ENCODE peak calls at places on chromosomes 12 and 14, in nine cellular contexts. One of them, this sample, is unnamed.

GRCh38 chr12:124620606-124621295 is 53.3 kb upstream of the NCOR2 start:
- DNase-seq in transverse colon: no peak
- DNase-seq in gastrocnemius medialis: no peak
- DNase-seq in adrenal gland: peak; percentile 65
- DNase-seq in body of pancreas: no peak
- DNase-seq in HCT116: no peak
- DNase-seq in vagina: no peak
- DNase-seq in A549: no peak
- DNase-seq in uterus: no peak
- DNase-seq in this sample: no peak

GRCh38 chr14:96189288-96189711 is 15.3 kb upstream of the BDKRB2 start:
- DNase-seq in transverse colon: no peak
- DNase-seq in gastrocnemius medialis: no peak
- DNase-seq in adrenal gland: no peak
- DNase-seq in body of pancreas: no peak
- DNase-seq in HCT116: no peak
- DNase-seq in vagina: no peak
- DNase-seq in A549: no peak
- DNase-seq in uterus: no peak
- DNase-seq in this sample: no peak

GRCh38 chr14:68865542-68865941 is 72.7 kb upstream of the ZFP36L1 start:
- DNase-seq in transverse colon: no peak
- DNase-seq in gastrocnemius medialis: no peak
- DNase-seq in adrenal gland: no peak
- DNase-seq in body of pancreas: no peak
- DNase-seq in HCT116: no peak
- DNase-seq in vagina: no peak
- DNase-seq in A549: no peak
- DNase-seq in uterus: no peak
- DNase-seq in this sample: no peak

GRCh38 chr14:92546347-92547053 is 32.9 kb downstream of the RIN3 start:
- DNase-seq in transverse colon: no peak
- DNase-seq in gastrocnemius medialis: no peak
- DNase-seq in adrenal gland: no peak
- DNase-seq in body of pancreas: no peak
- DNase-seq in HCT116: no peak
- DNase-seq in vagina: no peak
- DNase-seq in A549: peak; percentile 44
- DNase-seq in uterus: no peak
- DNase-seq in this sample: no peak

GRCh38 chr12:75488553-75488952 is 8.0 kb downstream of the GLIPR1 start:
- DNase-seq in transverse colon: no peak
- DNase-seq in gastrocnemius medialis: no peak
- DNase-seq in adrenal gland: no peak
- DNase-seq in body of pancreas: no peak
- DNase-seq in HCT116: no peak
- DNase-seq in vagina: no peak
- DNase-seq in A549: peak; percentile 55
- DNase-seq in uterus: no peak
- DNase-seq in this sample: no peak

GRCh38 chr14:20177433-20177974 is 13.2 kb upstream of the OR11G2 start:
- DNase-seq in transverse colon: no peak
- DNase-seq in gastrocnemius medialis: no peak
- DNase-seq in adrenal gland: no peak
- DNase-seq in body of pancreas: no peak
- DNase-seq in HCT116: no peak
- DNase-seq in vagina: no peak
- DNase-seq in A549: no peak
- DNase-seq in uterus: no peak
- DNase-seq in this sample: no peak

GRCh38 chr12:103672401-103673119 is 85.5 kb downstream of the STAB2 start:
- DNase-seq in transverse colon: peak; percentile 27
- DNase-seq in gastrocnemius medialis: no peak
- DNase-seq in adrenal gland: no peak
- DNase-seq in body of pancreas: no peak
- DNase-seq in HCT116: no peak
- DNase-seq in vagina: no peak
- DNase-seq in A549: no peak
- DNase-seq in uterus: no peak
- DNase-seq in this sample: no peak

GRCh38 chr12:112018571-112019237 is 5.5 kb downstream of the ERP29 start:
- DNase-seq in transverse colon: no peak
- DNase-seq in gastrocnemius medialis: no peak
- DNase-seq in adrenal gland: no peak
- DNase-seq in body of pancreas: no peak
- DNase-seq in HCT116: no peak
- DNase-seq in vagina: no peak
- DNase-seq in A549: no peak
- DNase-seq in uterus: no peak
- DNase-seq in this sample: no peak

GRCh38 chr12:51383281-51383905 is 7.8 kb downstream of the GALNT6 start:
- DNase-seq in transverse colon: no peak
- DNase-seq in gastrocnemius medialis: no peak
- DNase-seq in adrenal gland: no peak
- DNase-seq in body of pancreas: no peak
- DNase-seq in HCT116: no peak
- DNase-seq in vagina: no peak
- DNase-seq in A549: no peak
- DNase-seq in uterus: no peak
- DNase-seq in this sample: no peak

GRCh38 chr12:27101290-27101689 is 18.9 kb upstream of the C12orf71 start:
- DNase-seq in transverse colon: no peak
- DNase-seq in gastrocnemius medialis: no peak
- DNase-seq in adrenal gland: no peak
- DNase-seq in body of pancreas: no peak
- DNase-seq in HCT116: no peak
- DNase-seq in vagina: no peak
- DNase-seq in A549: no peak
- DNase-seq in uterus: no peak
- DNase-seq in this sample: no peak

GRCh38 chr12:131121705-131122405 is 168.1 kb downstream of the ADGRD1 start:
- DNase-seq in transverse colon: no peak
- DNase-seq in gastrocnemius medialis: no peak
- DNase-seq in adrenal gland: no peak
- DNase-seq in body of pancreas: no peak
- DNase-seq in HCT116: no peak
- DNase-seq in vagina: no peak
- DNase-seq in A549: no peak
- DNase-seq in uterus: no peak
- DNase-seq in this sample: no peak

GRCh38 chr14:55102141-55102547 is 26.9 kb upstream of the LGALS3 start:
- DNase-seq in transverse colon: peak; percentile 77
- DNase-seq in gastrocnemius medialis: peak; percentile 82
- DNase-seq in adrenal gland: no peak
- DNase-seq in body of pancreas: peak; percentile 78
- DNase-seq in HCT116: no peak
- DNase-seq in vagina: no peak
- DNase-seq in A549: peak; percentile 62
- DNase-seq in uterus: peak; percentile 78
- DNase-seq in this sample: peak; percentile 79

GRCh38 chr14:55105991-55106390 is 23.1 kb upstream of the LGALS3 start:
- DNase-seq in transverse colon: no peak
- DNase-seq in gastrocnemius medialis: no peak
- DNase-seq in adrenal gland: no peak
- DNase-seq in body of pancreas: no peak
- DNase-seq in HCT116: no peak
- DNase-seq in vagina: no peak
- DNase-seq in A549: no peak
- DNase-seq in uterus: no peak
- DNase-seq in this sample: no peak

GRCh38 chr14:55101698-55102097 is 27.4 kb upstream of the LGALS3 start:
- DNase-seq in transverse colon: no peak
- DNase-seq in gastrocnemius medialis: no peak
- DNase-seq in adrenal gland: no peak
- DNase-seq in body of pancreas: no peak
- DNase-seq in HCT116: no peak
- DNase-seq in vagina: no peak
- DNase-seq in A549: no peak
- DNase-seq in uterus: no peak
- DNase-seq in this sample: no peak

GRCh38 chr14:55104051-55104954 is 24.7 kb upstream of the LGALS3 start:
- DNase-seq in transverse colon: no peak
- DNase-seq in gastrocnemius medialis: no peak
- DNase-seq in adrenal gland: no peak
- DNase-seq in body of pancreas: no peak
- DNase-seq in HCT116: no peak
- DNase-seq in vagina: no peak
- DNase-seq in A549: no peak
- DNase-seq in uterus: no peak
- DNase-seq in this sample: no peak

DNA sequence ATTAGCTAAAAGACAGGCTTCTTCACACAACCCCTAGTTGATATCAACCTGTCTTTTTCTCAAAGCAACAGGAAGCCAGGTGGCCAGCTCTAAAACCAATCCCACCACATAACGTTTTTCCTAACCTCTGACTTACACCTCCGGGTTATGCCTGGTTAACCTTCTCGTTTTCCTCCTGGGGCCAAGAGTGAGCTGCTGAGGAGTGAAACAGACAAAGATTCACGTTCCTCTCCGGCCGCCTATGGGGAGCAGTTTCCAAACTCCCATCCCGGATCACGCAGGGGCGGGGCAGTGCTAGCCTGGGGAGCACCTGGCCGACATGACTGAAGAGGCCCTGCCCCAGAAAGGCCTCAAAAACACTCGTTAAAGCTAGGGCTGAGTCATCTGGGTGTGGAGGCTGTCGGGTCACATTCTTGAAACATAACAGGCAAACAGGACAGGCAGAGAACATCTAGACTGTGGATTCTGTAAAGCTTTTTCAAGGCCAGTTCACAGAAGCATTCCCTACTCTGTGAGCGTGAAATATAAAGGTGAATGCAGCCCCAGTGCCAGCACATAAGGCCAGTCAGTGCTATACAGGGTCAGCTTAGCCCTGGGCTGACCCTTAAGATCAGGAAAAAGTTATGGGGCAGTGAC is 25.9 kb upstream of the LGALS3 start:
- DNase-seq in transverse colon: peak; percentile 91
- DNase-seq in gastrocnemius medialis: peak; percentile 83
- DNase-seq in adrenal gland: peak; percentile 56
- DNase-seq in body of pancreas: peak; percentile 61
- DNase-seq in HCT116: peak; percentile 97
- DNase-seq in vagina: no peak
- DNase-seq in A549: peak; percentile 92
- DNase-seq in uterus: peak; percentile 89
- DNase-seq in this sample: peak; percentile 38
- TF ChIP-seq POLR2A in transverse colon: peak; percentile 72
- TF ChIP-seq POLR2A in gastrocnemius medialis: peak; percentile 37
- TF ChIP-seq POLR2A in adrenal gland: peak; percentile 64
- TF ChIP-seq POLR2A in body of pancreas: peak; percentile 33
- TF ChIP-seq POLR2A in HCT116: no peak
- TF ChIP-seq POLR2A in vagina: no peak
- TF ChIP-seq POLR2A in A549: peak; percentile 19
- TF ChIP-seq POLR2A in uterus: peak; percentile 55
- TF ChIP-seq POLR2A in this sample: no peak

GRCh38 chr12:132488127-132489077 is 1.5 kb upstream of the FBRSL1 start:
- DNase-seq in transverse colon: peak; percentile 69
- DNase-seq in gastrocnemius medialis: no peak
- DNase-seq in adrenal gland: peak; percentile 38
- DNase-seq in body of pancreas: no peak
- DNase-seq in HCT116: no peak
- DNase-seq in vagina: no peak
- DNase-seq in A549: no peak
- DNase-seq in uterus: no peak
- DNase-seq in this sample: no peak
- H3K4me3 ChIP-seq in transverse colon: peak overlapping the region; percentile 78
- H3K4me3 ChIP-seq in gastrocnemius medialis: peak overlapping the region; percentile 63
- H3K4me3 ChIP-seq in adrenal gland: no peak overlapping the region
- H3K4me3 ChIP-seq in body of pancreas: no peak overlapping the region
- H3K4me3 ChIP-seq in HCT116: peak overlapping the region; percentile 57
- H3K4me3 ChIP-seq in vagina: peak overlapping the region; percentile 90
- H3K4me3 ChIP-seq in A549: peak overlapping the region; percentile 100
- H3K4me3 ChIP-seq in uterus: peak overlapping the region; percentile 92
- H3K4me3 ChIP-seq in this sample: peak overlapping the region; percentile 60

DNA sequence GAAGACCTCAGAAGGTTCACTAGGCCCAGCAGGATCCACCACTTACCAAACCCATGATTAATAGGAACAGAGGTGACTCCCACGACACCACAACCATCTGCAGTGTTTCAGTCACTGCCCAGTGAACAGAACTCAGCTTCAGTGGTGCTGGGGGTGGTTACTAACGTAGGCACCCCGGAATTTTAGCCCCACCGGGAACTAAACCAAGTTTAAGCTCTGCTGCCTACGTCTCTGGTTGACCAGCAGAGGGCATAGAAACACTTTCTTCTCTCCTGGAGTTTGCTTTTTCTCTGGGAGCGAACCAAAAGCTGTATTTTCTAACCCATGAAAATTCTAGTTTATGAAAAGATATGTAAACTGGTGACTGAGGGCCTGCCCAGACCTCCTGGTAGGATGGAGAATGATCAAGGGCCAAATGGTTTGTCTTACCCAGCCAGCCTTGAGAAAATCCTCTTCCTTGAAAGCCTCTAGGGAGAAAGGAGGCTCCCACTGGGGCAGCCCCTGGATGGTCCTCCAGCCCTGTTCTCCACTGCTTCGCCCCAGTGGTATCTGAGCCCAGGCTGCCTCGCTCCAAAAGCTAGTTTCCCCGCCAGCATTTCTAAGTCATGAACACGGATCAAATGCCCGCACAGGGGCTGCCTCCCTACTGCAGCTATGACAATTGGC is 379.8 kb downstream of the DPF3 start:
- DNase-seq in transverse colon: no peak
- DNase-seq in gastrocnemius medialis: no peak
- DNase-seq in adrenal gland: no peak
- DNase-seq in body of pancreas: no peak
- DNase-seq in HCT116: peak; percentile 10
- DNase-seq in vagina: no peak
- DNase-seq in A549: peak; percentile 19
- DNase-seq in uterus: no peak
- DNase-seq in this sample: no peak
- TF ChIP-seq CTCF in transverse colon: peak; percentile 48
- TF ChIP-seq CTCF in gastrocnemius medialis: peak; percentile 13
- TF ChIP-seq CTCF in adrenal gland: peak; percentile 68
- TF ChIP-seq CTCF in body of pancreas: peak; percentile 47
- TF ChIP-seq CTCF in HCT116: peak; percentile 82
- TF ChIP-seq CTCF in vagina: peak; percentile 9
- TF ChIP-seq CTCF in A549: peak; percentile 76
- TF ChIP-seq CTCF in uterus: peak; percentile 17
- TF ChIP-seq CTCF in this sample: peak; percentile 55

DNA sequence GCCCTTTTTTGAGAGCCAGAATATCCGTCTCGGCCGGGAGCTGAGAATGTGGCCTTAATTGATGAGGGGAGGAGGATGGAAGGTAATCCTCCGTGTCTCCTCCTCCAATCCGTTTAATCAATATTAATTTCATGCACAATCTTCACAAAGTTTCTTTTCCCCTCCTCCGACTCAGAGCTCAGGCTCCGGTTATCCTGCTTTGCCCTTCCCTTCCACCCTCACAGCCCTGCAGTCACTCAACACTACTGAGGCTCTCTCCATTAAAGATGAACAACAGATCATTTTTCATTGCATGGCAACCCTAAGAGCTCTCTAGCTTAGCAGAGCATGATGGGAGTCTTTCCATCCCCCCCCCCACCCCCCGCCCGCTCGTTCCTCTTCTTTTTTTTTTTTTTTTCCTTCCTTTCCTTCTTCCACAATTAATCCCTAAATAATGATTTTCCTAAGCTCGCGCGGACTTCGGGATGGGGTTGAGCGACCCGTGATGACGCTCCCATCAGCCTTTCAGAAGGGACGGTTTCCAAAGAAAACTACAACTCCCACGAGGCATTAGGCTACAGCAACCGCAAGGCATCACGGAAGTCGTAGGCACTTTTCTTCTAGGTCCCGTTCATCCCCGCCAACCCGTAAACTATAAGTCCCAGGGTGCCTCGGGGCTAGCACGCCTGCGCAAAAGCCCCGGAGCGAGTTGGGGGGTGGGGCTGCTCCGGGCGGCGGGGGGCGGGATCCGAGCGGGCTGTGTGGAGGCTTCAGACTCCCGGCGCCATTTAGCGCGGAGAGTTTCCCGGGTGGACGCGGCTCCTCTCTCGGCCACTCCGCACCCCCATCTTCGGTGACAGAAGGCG is at the start of gene WNK1:
- DNase-seq in transverse colon: peak; percentile 97
- DNase-seq in gastrocnemius medialis: peak; percentile 98
- DNase-seq in adrenal gland: peak; percentile 98
- DNase-seq in body of pancreas: peak; percentile 96
- DNase-seq in HCT116: peak; percentile 97
- DNase-seq in vagina: peak; percentile 98
- DNase-seq in A549: peak; percentile 99
- DNase-seq in uterus: peak; percentile 98
- DNase-seq in this sample: peak; percentile 97
- TF ChIP-seq POLR2A in transverse colon: peak; percentile 91
- TF ChIP-seq POLR2A in gastrocnemius medialis: peak; percentile 93
- TF ChIP-seq POLR2A in adrenal gland: peak; percentile 84
- TF ChIP-seq POLR2A in body of pancreas: peak; percentile 90
- TF ChIP-seq POLR2A in HCT116: peak; percentile 82
- TF ChIP-seq POLR2A in vagina: no peak
- TF ChIP-seq POLR2A in A549: peak; percentile 87
- TF ChIP-seq POLR2A in uterus: peak; percentile 83
- TF ChIP-seq POLR2A in this sample: peak; percentile 91

This sample was measured in right lobe of liver.